ENCODE peak calls at places on chromosome X, in six cellular contexts. I is fibroblast of lung, X is lower lobe of right lung, F is lung, G is foreskin keratinocyte, H is aorta. P is an unnamed sample.
A peak's percentile ranks its signal among the peaks of the same experiment; 100 is the strongest.

GRCh38 chrX:12352922-12353321 is 214.6 kb downstream of the FRMPD4 start:
- DNase-seq in I (no peak), X (no peak), F (no peak), G (no peak), H (no peak), P (no peak)

GRCh38 chrX:16160729-16161128 is 6.6 kb upstream of the MAGEB17 start:
- DNase-seq in I (peak; percentile 47), X (no peak), F (no peak), G (peak; percentile 87), H (no peak), P (no peak)

GRCh38 chrX:6989858-6990257 is 157.7 kb upstream of the STS start:
- DNase-seq in I (no peak), X (no peak), F (no peak), G (no peak), H (no peak), P (no peak)

GRCh38 chrX:139972629-139973257 is 7.4 kb upstream of the CXorf66 start:
- DNase-seq in I (no peak), X (no peak), F (no peak), G (no peak), H (no peak), P (no peak)

GRCh38 chrX:103747199-103747598 is 29.4 kb upstream of the PLP1 start:
- DNase-seq in I (no peak), X (no peak), F (no peak), G (no peak), H (no peak), P (no peak)

GRCh38 chrX:112834976-112835375 is 5.7 kb downstream of the AMOT start:
- DNase-seq in I (no peak), X (no peak), F (no peak), G (no peak), H (no peak), P (no peak)

GRCh38 chrX:125287282-125287681 is 32.4 kb upstream of the TEX13C start:
- DNase-seq in I (no peak), X (no peak), F (no peak), G (no peak), H (peak; percentile 52), P (no peak)

GRCh38 chrX:110462957-110463356 is 104.3 kb downstream of the RTL9 start:
- DNase-seq in I (no peak), X (no peak), F (no peak), G (no peak), H (no peak), P (no peak)

GRCh38 chrX:13837290-13837745 is 20.4 kb upstream of the GPM6B start:
- DNase-seq in I (peak; percentile 11), X (no peak), F (no peak), G (no peak), H (no peak), P (no peak)

GRCh38 chrX:29947225-29947624 is 268.1 kb upstream of the MAGEB2 start:
- DNase-seq in I (no peak), X (no peak), F (no peak), G (no peak), H (no peak), P (no peak)

GRCh38 chrX:65697915-65698796 is 30.7 kb downstream of the MSN start:
- DNase-seq in I (no peak), X (peak; percentile 80), F (peak; percentile 58), G (no peak), H (no peak), P (peak; percentile 32)

GRCh38 chrX:7132335-7133035 is 15.0 kb upstream of the STS start:
- DNase-seq in I (peak; percentile 65), X (peak; percentile 74), F (peak; percentile 89), G (peak; percentile 74), H (peak; percentile 71), P (peak; percentile 65)

GRCh38 chrX:74187211-74187610 is 116.8 kb upstream of the ZCCHC13 start:
- DNase-seq in I (peak; percentile 6), X (no peak), F (no peak), G (no peak), H (no peak), P (no peak)

GRCh38 chrX:14956813-14957212 is 83.6 kb downstream of the MOSPD2 start:
- DNase-seq in I (no peak), X (no peak), F (no peak), G (no peak), H (no peak), P (no peak)

GRCh38 chrX:112769034-112769433 is 71.6 kb downstream of the AMOT start:
- DNase-seq in I (no peak), X (no peak), F (no peak), G (no peak), H (no peak), P (no peak)

GRCh38 chrX:31608651-31609050 is 536.8 kb upstream of the FTHL17 start:
- DNase-seq in I (no peak), X (no peak), F (no peak), G (peak; percentile 16), H (no peak), P (no peak)

GRCh38 chrX:120446503-120446902 is 22.6 kb downstream of the LAMP2 start:
- DNase-seq in I (peak; percentile 77), X (no peak), F (no peak), G (no peak), H (no peak), P (no peak)

GRCh38 chrX:63761639-63762038 is 23.4 kb downstream of the ARHGEF9 start:
- DNase-seq in I (no peak), X (no peak), F (no peak), G (no peak), H (no peak), P (no peak)

GRCh38 chrX:1165535-1166196 is 46.8 kb downstream of the CRLF2 start:
- DNase-seq in I (no peak), X (no peak), F (no peak), G (no peak), H (no peak), P (no peak)

GRCh38 chrX:139759637-139760036 is 51.7 kb upstream of the MCF2 start:
- DNase-seq in I (peak; percentile 44), X (no peak), F (no peak), G (no peak), H (no peak), P (no peak)

GRCh38 chrX:29143356-29143755 is 556.1 kb downstream of the IL1RAPL1 start:
- DNase-seq in I (peak; percentile 19), X (no peak), F (no peak), G (no peak), H (no peak), P (no peak)

GRCh38 chrX:108199691-108200090 is 108.1 kb downstream of the ATG4A start:
- DNase-seq in I (peak; percentile 59), X (no peak), F (no peak), G (no peak), H (no peak), P (no peak)

GRCh38 chrX:40340116-40340515 is 240.7 kb upstream of the ATP6AP2 start:
- DNase-seq in I (no peak), X (no peak), F (no peak), G (no peak), H (no peak), P (no peak)

GRCh38 chrX:153611298-153612095 is 12.6 kb upstream of the CCNQ start:
- DNase-seq in I (no peak), X (no peak), F (no peak), G (no peak), H (peak; percentile 69), P (no peak)
- H3K27me3 ChIP-seq in I (no peaks in the 10 kb centered on the region), X (no peaks in the 10 kb centered on the region), F (peaks cover 3% of the 10 kb centered on the region), G (no peaks in the 10 kb centered on the region), H (no peaks in the 10 kb centered on the region), P (no peaks in the 10 kb centered on the region)

GRCh38 chrX:130083656-130084382 is 26.5 kb downstream of the ELF4 start:
- DNase-seq in I (no peak), X (peak; percentile 65), F (no peak), G (no peak), H (no peak), P (no peak)

GRCh38 chrX:130084651-130085237 is 25.6 kb downstream of the ELF4 start:
- DNase-seq in I (no peak), X (no peak), F (no peak), G (no peak), H (no peak), P (no peak)

GRCh38 chrX:130083107-130083490 is 27.2 kb downstream of the ELF4 start:
- DNase-seq in I (no peak), X (no peak), F (no peak), G (no peak), H (no peak), P (no peak)

GRCh38 chrX:130086414-130087207 is 23.7 kb downstream of the ELF4 start:
- DNase-seq in I (no peak), X (peak; percentile 68), F (no peak), G (no peak), H (no peak), P (no peak)

GRCh38 chrX:130085551-130085986 is 24.7 kb downstream of the ELF4 start:
- DNase-seq in I (no peak), X (no peak), F (no peak), G (no peak), H (no peak), P (no peak)
- H3K27me3 ChIP-seq in I (no peaks in the 10 kb centered on the region), X (no peaks in the 10 kb centered on the region), F (peaks cover 5% of the 10 kb centered on the region), G (no peaks in the 10 kb centered on the region), H (no peaks in the 10 kb centered on the region), P (no peaks in the 10 kb centered on the region)

GRCh38 chrX:106912864-106913263 is 7.3 kb upstream of the CLDN2 start:
- DNase-seq in I (peak; percentile 45), X (no peak), F (no peak), G (no peak), H (no peak), P (no peak)
- H3K27me3 ChIP-seq in I (no peaks in the 10 kb centered on the region), X (no peaks in the 10 kb centered on the region), F (no peaks in the 10 kb centered on the region), G (no peaks in the 10 kb centered on the region), H (no peaks in the 10 kb centered on the region), P (no peaks in the 10 kb centered on the region)

DNA sequence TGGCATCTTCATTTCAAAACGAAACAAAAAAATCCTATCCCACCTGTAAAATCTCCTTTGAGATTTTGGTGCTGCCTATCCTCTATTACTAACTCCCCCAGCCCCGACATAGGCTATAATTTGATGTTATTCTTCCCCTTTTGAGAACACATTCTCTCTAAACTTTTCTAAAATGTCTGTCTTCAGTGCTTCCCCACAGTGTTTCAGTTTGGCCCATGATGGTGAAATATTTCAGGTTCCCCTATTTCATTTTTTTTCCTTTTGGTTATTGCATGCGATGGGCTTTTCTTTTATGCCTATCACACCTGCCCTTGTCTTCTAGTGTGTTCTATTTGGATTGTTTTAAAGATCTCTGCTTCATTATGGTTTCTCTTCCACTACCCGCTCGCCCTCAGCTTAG is 14.6 kb downstream of the BCORL1 start:
- DNase-seq in I (no peak), X (no peak), F (no peak), G (no peak), H (no peak), P (no peak)
- H3K27me3 ChIP-seq in I (no peaks in the 10 kb centered on the region), X (no peaks in the 10 kb centered on the region), F (no peaks in the 10 kb centered on the region), G (no peaks in the 10 kb centered on the region), H (no peaks in the 10 kb centered on the region), P (no peaks in the 10 kb centered on the region)

P was measured in H9.